ENCODE peak calls at places on chromosome 19, in seven cellular contexts. H, R, U, W, P, D and O are unnamed samples.

GRCh38 chr19:46221981-46222610 is 7.4 kb upstream of the IGFL1 start:
- DNase-seq in W (no peak), H (peak), D (no peak), P (no peak), U (no peak), R (peak), O (peak)

GRCh38 chr19:47707135-47707925 is 5.9 kb upstream of the EHD2 start:
- DNase-seq in D (peak), U (peak), P (peak), R (peak), W (peak), H (peak), O (peak)

GRCh38 chr19:42422576-42423461 is 4.4 kb downstream of the LIPE start:
- DNase-seq in D (peak), U (no peak), W (peak), H (no peak), R (peak), P (peak), O (peak)

GRCh38 chr19:40144947-40145748 is 46.1 kb upstream of the MAP3K10 start:
- DNase-seq in W (no peak), P (no peak), U (no peak), D (peak), R (no peak), H (no peak), O (peak)

GRCh38 chr19:34505321-34506025 is 23.9 kb downstream of the WTIP start:
- DNase-seq in U (no peak), R (no peak), D (no peak), H (peak), P (no peak), W (no peak), O (no peak)

GRCh38 chr19:12015753-12016116 is 19.7 kb downstream of the ZNF433 start:
- DNase-seq in W (no peak), R (peak), D (no peak), U (no peak), P (no peak), H (no peak), O (peak)

GRCh38 chr19:47776568-47776967 is 1.9 kb upstream of the SELENOW start:
- DNase-seq in P (no peak), H (no peak), W (peak), U (no peak), D (no peak), R (no peak), O (no peak)

GRCh38 chr19:6260912-6261636 is 18.7 kb downstream of the MLLT1 start:
- DNase-seq in U (no peak), P (no peak), R (peak), H (no peak), D (no peak), W (no peak), O (peak)

GRCh38 chr19:42850981-42851717 is 28.4 kb downstream of the PSG1 start:
- DNase-seq in R (peak), D (no peak), H (peak), P (no peak), U (no peak), W (no peak), O (no peak)

GRCh38 chr19:13806728-13807127 is 11.5 kb downstream of the ZSWIM4 start:
- DNase-seq in W (no peak), H (no peak), P (no peak), D (no peak), R (no peak), U (no peak), O (no peak)

GRCh38 chr19:29944415-29945012 is 2.5 kb downstream of the URI1 start:
- DNase-seq in D (peak), R (no peak), W (no peak), U (no peak), P (no peak), H (no peak), O (peak)

GRCh38 chr19:6100284-6100915 is 9.9 kb downstream of the RFX2 start:
- DNase-seq in R (no peak), P (no peak), W (peak), U (no peak), D (peak), H (no peak), O (no peak)

GRCh38 chr19:35879770-35880317 is 11.5 kb downstream of the APLP1 start:
- DNase-seq in W (no peak), R (peak), P (peak), H (peak), U (no peak), D (peak), O (peak)

GRCh38 chr19:23460656-23461055 is 65.4 kb upstream of the ZNF91 start:
- DNase-seq in P (no peak), W (no peak), U (no peak), D (no peak), R (no peak), H (no peak), O (no peak)

GRCh38 chr19:47228937-47229673 is 1.9 kb downstream of the BBC3 start:
- DNase-seq in P (no peak), H (no peak), R (peak), U (no peak), D (no peak), W (no peak), O (peak)

GRCh38 chr19:30795727-30796126 is 423.5 kb downstream of the ZNF536 start:
- DNase-seq in W (no peak), U (no peak), D (no peak), H (no peak), P (no peak), R (no peak), O (no peak)

GRCh38 chr19:27689734-27690241 is 1523.2 kb downstream of the UQCRFS1 start:
- DNase-seq in D (no peak), P (no peak), W (no peak), H (no peak), U (no peak), R (no peak), O (no peak)

GRCh38 chr19:12652219-12652618 is 14.3 kb downstream of the MAN2B1 start:
- DNase-seq in R (no peak), W (no peak), D (no peak), H (no peak), U (no peak), P (no peak), O (no peak)

GRCh38 chr19:47445937-47446402 is 25.7 kb downstream of the SLC8A2 start:
- DNase-seq in D (peak), P (no peak), R (no peak), U (peak), H (no peak), W (peak), O (peak)

GRCh38 chr19:42919757-42920079 is 2.0 kb upstream of the PSG6 start:
- DNase-seq in U (no peak), W (no peak), R (peak), P (no peak), D (no peak), H (no peak), O (no peak)

GRCh38 chr19:16330368-16330801 is 5.8 kb downstream of the KLF2 start:
- DNase-seq in H (peak), U (peak), W (no peak), D (peak), P (no peak), R (peak), O (no peak)

GRCh38 chr19:8571006-8571411 is 6.2 kb downstream of the MYO1F start:
- DNase-seq in P (no peak), U (peak), W (no peak), D (peak), R (peak), H (peak), O (peak)

GRCh38 chr19:1757468-1758230 is 4.3 kb downstream of the ONECUT3 start:
- DNase-seq in H (no peak), U (no peak), D (no peak), P (no peak), R (no peak), W (no peak), O (no peak)

GRCh38 chr19:12784394-12784870 is 6.9 kb upstream of the JUNB start:
- DNase-seq in D (peak), P (no peak), H (peak), R (no peak), W (no peak), U (no peak), O (peak)

GRCh38 chr19:35042056-35042730 is 672 bp downstream of the HPN start:
- DNase-seq in D (no peak), W (no peak), P (no peak), U (no peak), R (no peak), H (no peak), O (no peak)

GRCh38 chr19:47357788-47358680 is 8.9 kb downstream of the DHX34 start:
- DNase-seq in P (no peak), H (no peak), W (no peak), U (no peak), R (peak), D (peak), O (no peak)

GRCh38 chr19:38455031-38455430 is 21.5 kb downstream of the RYR1 start:
- DNase-seq in D (no peak), P (no peak), H (peak), U (no peak), W (no peak), R (peak), O (peak)

GRCh38 chr19:39941615-39942507 is 7.4 kb upstream of the FCGBP start:
- DNase-seq in R (peak), D (peak), P (no peak), W (no peak), U (peak), H (no peak), O (peak)

GRCh38 chr19:11268783-11269267 is 6.5 kb upstream of the DOCK6 start:
- DNase-seq in H (peak), R (peak), W (no peak), D (no peak), U (no peak), P (peak), O (peak)

GRCh38 chr19:13475044-13475443 is 31.2 kb downstream of the CACNA1A start:
- DNase-seq in U (no peak), H (no peak), R (no peak), D (no peak), P (no peak), W (no peak), O (no peak)

GRCh38 chr19:8017808-8018207 is 12.4 kb upstream of the ELAVL1 start:
- DNase-seq in P (no peak), W (no peak), R (no peak), H (no peak), D (peak), U (no peak), O (peak)

GRCh38 chr19:51904331-51905165 is at the start of gene ZNF649:
- DNase-seq in W (peak), U (peak), H (peak), R (peak), D (peak), P (peak), O (peak)

GRCh38 chr19:19627442-19627715 is 641 bp downstream of the LPAR2 start:
- DNase-seq in H (no peak), U (no peak), R (no peak), P (no peak), W (no peak), D (no peak), O (no peak)

GRCh38 chr19:18807861-18808331 is 16.8 kb upstream of the COMP start:
- DNase-seq in W (no peak), U (no peak), H (no peak), D (no peak), R (no peak), P (no peak), O (no peak)

GRCh38 chr19:3683866-3684816 is 16.1 kb downstream of the PIP5K1C start:
- DNase-seq in U (no peak), D (peak), P (no peak), R (peak), H (no peak), W (peak), O (no peak)

GRCh38 chr19:2253106-2254051 is 2.8 kb downstream of the JSRP1 start:
- DNase-seq in W (no peak), R (no peak), H (no peak), D (peak), P (no peak), U (no peak), O (no peak)

GRCh38 chr19:38361633-38362075 is 12.7 kb upstream of the PSMD8 start:
- DNase-seq in P (peak), W (peak), H (peak), U (no peak), R (peak), D (peak), O (peak)

GRCh38 chr19:55216461-55217198 is 7.3 kb upstream of the PTPRH start:
- DNase-seq in D (peak), H (peak), P (peak), U (no peak), W (peak), R (peak), O (peak)